ENCODE peak calls at places on chromosome 19, in four cellular contexts. One of them, this sample, is unnamed.

GRCh38 chr19:29294343-29294811 is 81.4 kb upstream of the UQCRFS1 start:
- DNase-seq in K562: no peak
- DNase-seq in HepG2: no peak
- DNase-seq in GM12878: no peak
- DNase-seq in this sample: no peak

GRCh38 chr19:29875931-29876330 is 64.1 kb downstream of the CCNE1 start:
- DNase-seq in GM12878: no peak
- DNase-seq in K562: no peak
- DNase-seq in HepG2: no peak
- DNase-seq in this sample: no peak

GRCh38 chr19:27890206-27890605 is 1322.7 kb downstream of the UQCRFS1 start:
- DNase-seq in HepG2: no peak
- DNase-seq in K562: no peak
- DNase-seq in GM12878: no peak
- DNase-seq in this sample: no peak

GRCh38 chr19:677601-678380 is 1.6 kb downstream of the FSTL3 start:
- DNase-seq in HepG2: no peak
- DNase-seq in GM12878: no peak
- DNase-seq in K562: no peak
- DNase-seq in this sample: no peak

GRCh38 chr19:29320611-29321010 is 107.7 kb upstream of the UQCRFS1 start:
- DNase-seq in K562: no peak
- DNase-seq in GM12878: no peak
- DNase-seq in HepG2: no peak
- DNase-seq in this sample: no peak

GRCh38 chr19:29596080-29596479 is 10.0 kb upstream of the POP4 start:
- DNase-seq in GM12878: no peak
- DNase-seq in HepG2: no peak
- DNase-seq in K562: peak; percentile 49
- DNase-seq in this sample: no peak

GRCh38 chr19:12748489-12748888 is 3.1 kb upstream of the BEST2 start:
- DNase-seq in K562: no peak
- DNase-seq in HepG2: no peak
- DNase-seq in GM12878: no peak
- DNase-seq in this sample: no peak

GRCh38 chr19:45766293-45766918 is 2.6 kb downstream of the SIX5 start:
- DNase-seq in HepG2: no peak
- DNase-seq in K562: no peak
- DNase-seq in GM12878: no peak
- DNase-seq in this sample: no peak

GRCh38 chr19:49462492-49462891 is 9.5 kb downstream of the ALDH16A1 start:
- DNase-seq in K562: no peak
- DNase-seq in HepG2: no peak
- DNase-seq in GM12878: no peak
- DNase-seq in this sample: no peak

GRCh38 chr19:29537181-29537580 is 11.4 kb downstream of the VSTM2B start:
- DNase-seq in HepG2: no peak
- DNase-seq in K562: no peak
- DNase-seq in GM12878: no peak
- DNase-seq in this sample: no peak

GRCh38 chr19:57244513-57244912 is 4.1 kb downstream of the ZNF805 start:
- DNase-seq in K562: no peak
- DNase-seq in GM12878: no peak
- DNase-seq in HepG2: no peak
- DNase-seq in this sample: no peak

GRCh38 chr19:46076951-46077814 is 36.4 kb upstream of the IGFL4 start:
- DNase-seq in K562: peak; percentile 90
- DNase-seq in HepG2: peak; percentile 87
- DNase-seq in GM12878: no peak
- DNase-seq in this sample: peak; percentile 90

GRCh38 chr19:18112989-18113478 is 15.5 kb downstream of the MAST3 start:
- DNase-seq in HepG2: peak; percentile 71
- DNase-seq in K562: peak; percentile 82
- DNase-seq in GM12878: no peak
- DNase-seq in this sample: peak; percentile 84

GRCh38 chr19:58544591-58545285 is 874 bp downstream of the TRIM28 start:
- DNase-seq in GM12878: no peak
- DNase-seq in HepG2: no peak
- DNase-seq in K562: peak; percentile 92
- DNase-seq in this sample: peak; percentile 83

GRCh38 chr19:47433121-47433520 is 13.8 kb upstream of the MEIS3 start:
- DNase-seq in K562: peak; percentile 6
- DNase-seq in GM12878: no peak
- DNase-seq in HepG2: no peak
- DNase-seq in this sample: no peak

GRCh38 chr19:7492142-7493055 is 3.6 kb upstream of the PEX11G start:
- DNase-seq in HepG2: no peak
- DNase-seq in K562: no peak
- DNase-seq in GM12878: no peak
- DNase-seq in this sample: no peak

GRCh38 chr19:7861619-7862412 is 12.4 kb downstream of the PRR36 start:
- DNase-seq in HepG2: no peak
- DNase-seq in GM12878: no peak
- DNase-seq in K562: no peak
- DNase-seq in this sample: no peak

GRCh38 chr19:33998302-33998701 is 174.0 kb upstream of the LSM14A start:
- DNase-seq in K562: no peak
- DNase-seq in HepG2: no peak
- DNase-seq in GM12878: no peak
- DNase-seq in this sample: no peak

GRCh38 chr19:18848860-18849661 is 17.3 kb downstream of the UPF1 start:
- DNase-seq in K562: no peak
- DNase-seq in GM12878: no peak
- DNase-seq in HepG2: no peak
- DNase-seq in this sample: no peak

GRCh38 chr19:21143846-21144245 is 2.0 kb downstream of the ZNF431 start:
- DNase-seq in K562: no peak
- DNase-seq in GM12878: no peak
- DNase-seq in HepG2: no peak
- DNase-seq in this sample: no peak

GRCh38 chr19:49019242-49019932 is 2.5 kb upstream of the LHB start:
- DNase-seq in HepG2: peak; percentile 67
- DNase-seq in GM12878: no peak
- DNase-seq in K562: peak; percentile 91
- DNase-seq in this sample: peak; percentile 75

GRCh38 chr19:18274776-18275356 is 614 bp upstream of the IQCN start:
- DNase-seq in K562: peak; percentile 75
- DNase-seq in HepG2: peak; percentile 82
- DNase-seq in GM12878: no peak
- DNase-seq in this sample: no peak

GRCh38 chr19:6677924-6678689 is 8.1 kb upstream of the TNFSF14 start:
- DNase-seq in K562: peak; percentile 93
- DNase-seq in GM12878: no peak
- DNase-seq in HepG2: no peak
- DNase-seq in this sample: peak; percentile 87

GRCh38 chr19:51339313-51339686 is 2.6 kb downstream of the VSIG10L start:
- DNase-seq in GM12878: no peak
- DNase-seq in HepG2: no peak
- DNase-seq in K562: peak; percentile 43
- DNase-seq in this sample: no peak

GRCh38 chr19:23415561-23416191 is 20.4 kb upstream of the ZNF91 start:
- DNase-seq in HepG2: no peak
- DNase-seq in GM12878: no peak
- DNase-seq in K562: no peak
- DNase-seq in this sample: no peak

GRCh38 chr19:28482221-28482620 is 730.7 kb downstream of the UQCRFS1 start:
- DNase-seq in HepG2: no peak
- DNase-seq in K562: no peak
- DNase-seq in GM12878: no peak
- DNase-seq in this sample: no peak

GRCh38 chr19:18807861-18808331 is 16.8 kb upstream of the COMP start:
- DNase-seq in K562: no peak
- DNase-seq in GM12878: no peak
- DNase-seq in HepG2: no peak
- DNase-seq in this sample: no peak

GRCh38 chr19:46784262-46785053 is 3.9 kb downstream of the SLC1A5 start:
- DNase-seq in K562: peak; percentile 90
- DNase-seq in GM12878: peak; percentile 62
- DNase-seq in HepG2: peak; percentile 80
- DNase-seq in this sample: peak; percentile 78

GRCh38 chr19:10111405-10111811 is at the start of gene P2RY11:
- DNase-seq in K562: no peak
- DNase-seq in HepG2: no peak
- DNase-seq in GM12878: peak; percentile 75
- DNase-seq in this sample: no peak

GRCh38 chr19:867301-867793 is 7.9 kb downstream of the CFD start:
- DNase-seq in HepG2: no peak
- DNase-seq in GM12878: no peak
- DNase-seq in K562: no peak
- DNase-seq in this sample: no peak

GRCh38 chr19:47798904-47799266 is 5.5 kb downstream of the TPRX1 start:
- DNase-seq in HepG2: no peak
- DNase-seq in GM12878: no peak
- DNase-seq in K562: no peak
- DNase-seq in this sample: no peak

GRCh38 chr19:4878491-4878968 is 11.1 kb upstream of the PLIN3 start:
- DNase-seq in K562: no peak
- DNase-seq in HepG2: no peak
- DNase-seq in GM12878: no peak
- DNase-seq in this sample: no peak

GRCh38 chr19:32896516-32897214 is 27.1 kb upstream of the SLC7A9 start:
- DNase-seq in K562: no peak
- DNase-seq in HepG2: no peak
- DNase-seq in GM12878: no peak
- DNase-seq in this sample: no peak
- TF ChIP-seq TARDBP in K562: no peak
- TF ChIP-seq TARDBP in HepG2: no peak
- TF ChIP-seq TARDBP in GM12878: no peak
- TF ChIP-seq TARDBP in this sample: no peak

DNA sequence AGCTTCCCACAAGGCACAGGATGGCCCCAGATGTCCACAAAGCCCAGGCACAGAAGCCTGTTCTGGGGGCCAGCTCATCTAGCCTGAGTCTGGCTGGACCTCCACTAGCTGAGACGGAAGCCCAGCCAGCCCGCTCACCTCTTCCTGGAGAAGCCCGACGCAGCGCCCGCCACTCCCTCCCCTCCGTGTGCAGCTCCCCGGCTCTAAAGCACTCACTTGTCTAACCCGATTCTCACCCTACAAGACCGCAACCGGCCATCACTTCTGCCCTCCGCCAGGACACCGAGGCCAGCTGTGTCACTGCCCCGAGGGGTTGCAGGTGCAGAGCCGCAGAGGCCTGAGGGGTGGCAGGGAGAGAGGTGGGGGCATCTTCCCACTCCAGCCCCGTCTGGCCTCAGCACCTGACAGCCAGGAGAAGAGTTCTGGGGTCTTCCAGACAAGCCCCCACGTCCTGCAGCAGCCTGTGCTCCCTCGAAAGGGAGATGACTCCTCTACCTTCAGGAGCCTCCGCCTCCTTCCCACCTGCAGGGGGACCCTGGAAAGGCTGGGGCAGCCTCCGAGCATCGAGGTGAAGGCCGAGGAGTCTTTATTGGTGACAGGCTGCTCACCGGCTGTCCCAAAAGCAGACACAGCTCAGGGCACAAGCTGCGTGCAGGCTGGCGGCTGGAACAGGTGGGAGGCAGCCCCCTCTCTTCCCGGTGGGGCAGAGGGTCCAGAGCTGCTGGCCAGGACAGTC is 5.9 kb upstream of the DIRAS1 start:
- DNase-seq in K562: no peak
- DNase-seq in GM12878: no peak
- DNase-seq in HepG2: no peak
- DNase-seq in this sample: no peak
- TF ChIP-seq SP1 in K562: no peak
- TF ChIP-seq SP1 in GM12878: no peak
- TF ChIP-seq SP1 in HepG2: no peak
- TF ChIP-seq SP1 in this sample: no peak

GRCh38 chr19:40280608-40281221 is 4.4 kb downstream of the AKT2 start:
- DNase-seq in K562: no peak
- DNase-seq in GM12878: no peak
- DNase-seq in HepG2: no peak
- DNase-seq in this sample: no peak

GRCh38 chr19:40279761-40280607 is 5.2 kb downstream of the AKT2 start:
- DNase-seq in K562: no peak
- DNase-seq in HepG2: no peak
- DNase-seq in GM12878: no peak
- DNase-seq in this sample: no peak

GRCh38 chr19:40277356-40277755 is 7.8 kb downstream of the AKT2 start:
- DNase-seq in HepG2: no peak
- DNase-seq in GM12878: no peak
- DNase-seq in K562: no peak
- DNase-seq in this sample: no peak

GRCh38 chr19:40278361-40279045 is 6.6 kb downstream of the AKT2 start:
- DNase-seq in GM12878: no peak
- DNase-seq in HepG2: no peak
- DNase-seq in K562: no peak
- DNase-seq in this sample: no peak

DNA sequence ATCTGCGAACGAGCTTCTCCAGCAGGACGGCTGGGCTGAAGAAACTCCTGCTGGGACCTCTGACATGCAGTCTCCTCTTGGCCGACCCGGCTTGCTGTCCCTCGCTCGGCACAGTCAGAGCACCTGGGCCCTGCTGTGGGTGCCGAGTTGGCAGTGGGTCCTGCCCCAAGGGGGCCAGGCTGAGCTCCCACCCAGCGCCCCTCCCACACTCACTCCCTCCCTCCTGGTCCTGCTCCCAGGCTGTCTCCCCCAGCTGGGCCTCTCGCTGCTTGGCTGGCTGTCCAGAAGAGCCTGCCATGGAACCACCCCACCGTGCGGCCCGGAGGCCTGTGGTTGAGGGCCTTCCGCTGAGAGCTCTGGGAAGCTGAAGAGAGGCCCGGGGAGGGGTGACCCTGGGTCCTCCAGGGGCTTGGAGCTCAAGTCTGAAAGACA is 6.0 kb downstream of the AKT2 start:
- DNase-seq in K562: no peak
- DNase-seq in HepG2: no peak
- DNase-seq in GM12878: no peak
- DNase-seq in this sample: no peak
- TF ChIP-seq TARDBP in K562: no peak
- TF ChIP-seq TARDBP in HepG2: no peak
- TF ChIP-seq TARDBP in GM12878: no peak
- TF ChIP-seq TARDBP in this sample: no peak

GRCh38 chr19:39014037-39014436 is 18.3 kb downstream of the FBXO27 start:
- DNase-seq in K562: no peak
- DNase-seq in GM12878: no peak
- DNase-seq in HepG2: no peak
- DNase-seq in this sample: no peak

GRCh38 chr19:39021063-39021462 is 11.3 kb downstream of the FBXO27 start:
- DNase-seq in K562: no peak
- DNase-seq in GM12878: peak; percentile 48
- DNase-seq in HepG2: no peak
- DNase-seq in this sample: no peak

DNA sequence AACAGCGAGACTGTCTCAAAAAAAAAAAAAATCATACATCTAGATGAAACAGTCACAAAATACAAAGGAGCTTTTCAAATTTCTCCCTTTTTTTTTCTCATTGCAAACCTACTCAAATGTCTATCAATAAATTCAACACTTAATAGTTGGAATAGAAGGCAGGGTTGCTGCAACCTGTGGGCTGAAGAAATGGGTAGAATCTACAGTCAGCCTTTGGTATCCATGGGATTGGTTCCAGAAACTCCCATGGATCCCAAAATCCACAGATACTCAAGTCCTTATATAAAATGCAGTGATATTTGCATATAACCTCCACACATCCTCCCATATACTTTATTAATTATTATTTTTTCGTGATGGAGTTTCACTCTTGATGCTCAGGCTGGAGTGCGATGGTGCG is 14.7 kb downstream of the FBXO27 start:
- DNase-seq in GM12878: no peak
- DNase-seq in K562: no peak
- DNase-seq in HepG2: no peak
- DNase-seq in this sample: no peak
- TF ChIP-seq SP1 in GM12878: no peak
- TF ChIP-seq SP1 in K562: no peak
- TF ChIP-seq SP1 in HepG2: no peak
- TF ChIP-seq SP1 in this sample: no peak